ENCODE peak calls at places on chromosomes 12 and 14, in five cellular contexts. N, Z, H, I and C are unnamed samples. For H3K9me3, the result is how much of the 10 kb centered on the place peaks cover.

GRCh38 chr12:70829070-70829469 is 91.5 kb downstream of the PTPRR start:
- DNase-seq in I (no peak), Z (no peak), N (no peak), H (no peak), C (no peak)

GRCh38 chr12:96026331-96026730 is 9.1 kb downstream of the LTA4H start:
- DNase-seq in H (no peak), Z (no peak), I (no peak), N (no peak), C (no peak)

GRCh38 chr12:11906284-11906935 is 164.3 kb upstream of the BCL2L14 start:
- DNase-seq in Z (peak), H (no peak), I (no peak), N (no peak), C (no peak)

GRCh38 chr12:3105690-3106479 is 28.7 kb downstream of the TSPAN9 start:
- DNase-seq in Z (no peak), N (no peak), I (peak), H (no peak), C (no peak)

GRCh38 chr12:111330800-111331752 is 37.8 kb downstream of the PHETA1 start:
- DNase-seq in H (no peak), N (no peak), Z (peak), I (no peak), C (no peak)

GRCh38 chr12:13661005-13661887 is 320.2 kb downstream of the GRIN2B start:
- DNase-seq in Z (peak), H (peak), I (peak), N (no peak), C (peak)

GRCh38 chr12:77728018-77728417 is 102.7 kb upstream of the NAV3 start:
- DNase-seq in N (no peak), H (no peak), I (no peak), Z (no peak), C (no peak)

GRCh38 chr12:89833337-89834252 is 125.0 kb upstream of the ATP2B1 start:
- DNase-seq in I (no peak), H (no peak), Z (peak), N (no peak), C (no peak)

GRCh38 chr14:71574976-71575375 is 357.3 kb upstream of the RGS6 start:
- DNase-seq in H (no peak), I (no peak), N (no peak), Z (peak), C (no peak)

GRCh38 chr12:114729731-114730130 is 45.8 kb upstream of the TBX3 start:
- DNase-seq in N (no peak), Z (peak), H (no peak), I (no peak), C (no peak)

GRCh38 chr12:47414511-47414910 is 291.3 kb downstream of the RPAP3 start:
- DNase-seq in H (no peak), Z (no peak), N (no peak), I (no peak), C (no peak)

GRCh38 chr12:47216150-47216677 is 136.5 kb upstream of the AMIGO2 start:
- DNase-seq in I (no peak), Z (no peak), H (no peak), N (peak), C (no peak)

GRCh38 chr12:64900540-64900939 is 76.1 kb downstream of the TBC1D30 start:
- DNase-seq in I (no peak), N (no peak), H (no peak), Z (peak), C (no peak)

GRCh38 chr14:97757491-97757890 is 960.3 kb downstream of the VRK1 start:
- DNase-seq in H (no peak), I (no peak), N (no peak), Z (no peak), C (no peak)

GRCh38 chr12:2284857-2285256 is 232.1 kb downstream of the CACNA1C start:
- DNase-seq in I (peak), N (peak), H (peak), Z (peak), C (peak)

GRCh38 chr12:49662998-49663843 is 39.9 kb downstream of the PRPF40B start:
- DNase-seq in N (peak), H (peak), Z (peak), I (peak), C (peak)

GRCh38 chr12:102567031-102567985 is 86.9 kb upstream of the IGF1 start:
- DNase-seq in I (no peak), H (no peak), N (no peak), Z (peak), C (no peak)

GRCh38 chr12:124296295-124296915 is 1.5 kb downstream of the RFLNA start:
- DNase-seq in N (peak), I (no peak), Z (no peak), H (no peak), C (peak)

GRCh38 chr12:94204647-94205247 is 56.4 kb downstream of the PLXNC1 start:
- DNase-seq in I (no peak), Z (no peak), H (no peak), N (no peak), C (no peak)

GRCh38 chr12:82810568-82810967 is 123.9 kb downstream of the TMTC2 start:
- DNase-seq in H (no peak), Z (no peak), N (no peak), I (no peak), C (no peak)

GRCh38 chr12:48017496-48017895 is 13.2 kb upstream of the COL2A1 start:
- DNase-seq in H (no peak), Z (no peak), I (no peak), N (no peak), C (no peak)

GRCh38 chr14:94897092-94897491 is 127.2 kb upstream of the GSC start:
- DNase-seq in H (peak), I (no peak), N (no peak), Z (no peak), C (no peak)

GRCh38 chr12:43444940-43445564 is 107.0 kb downstream of the ADAMTS20 start:
- DNase-seq in I (no peak), Z (peak), N (no peak), H (no peak), C (no peak)

GRCh38 chr12:131370791-131371579 is 339.9 kb upstream of the SFSWAP start:
- DNase-seq in I (no peak), Z (no peak), H (peak), N (no peak), C (peak)

GRCh38 chr12:89450922-89451321 is 73.7 kb downstream of the GALNT4 start:
- DNase-seq in I (no peak), H (no peak), N (no peak), Z (peak), C (no peak)

GRCh38 chr12:67442347-67442841 is 173.2 kb downstream of the CAND1 start:
- DNase-seq in I (peak), H (no peak), N (no peak), Z (no peak), C (no peak)

GRCh38 chr14:84254205-84254788 is 1275.6 kb upstream of the FLRT2 start:
- DNase-seq in H (no peak), I (no peak), Z (no peak), N (no peak), C (peak)

GRCh38 chr14:23571701-23572523 is 4.3 kb upstream of the AP1G2 start:
- DNase-seq in Z (no peak), H (peak), I (no peak), N (no peak), C (no peak)

GRCh38 chr12:65585648-65586420 is 238.4 kb upstream of the HMGA2 start:
- DNase-seq in Z (no peak), N (no peak), H (no peak), I (no peak), C (no peak)

GRCh38 chr14:54727929-54728328 is 161.0 kb downstream of the SAMD4A start:
- DNase-seq in N (no peak), Z (no peak), I (no peak), H (peak), C (no peak)

GRCh38 chr14:61452452-61452851 is 131.1 kb downstream of the PRKCH start:
- DNase-seq in I (no peak), H (no peak), Z (no peak), N (no peak), C (no peak)

GRCh38 chr14:94113490-94113889 is 3.0 kb downstream of the IFI27 start:
- DNase-seq in N (no peak), Z (peak), H (peak), I (peak), C (peak)

GRCh38 chr12:76866726-76867125 is 12.1 kb downstream of the CSRP2 start:
- DNase-seq in Z (peak), I (no peak), H (no peak), N (no peak), C (no peak)

GRCh38 chr14:69281450-69282169 is 21.7 kb downstream of the GALNT16 start:
- DNase-seq in H (no peak), N (no peak), I (peak), Z (peak), C (no peak)

GRCh38 chr12:84727964-84728363 is 184.6 kb downstream of the SLC6A15 start:
- DNase-seq in N (no peak), I (no peak), Z (no peak), H (no peak), C (no peak)

GRCh38 chr12:53097564-53098353 is at the start of gene IGFBP6:
- DNase-seq in N (peak), H (peak), Z (peak), I (peak), C (peak)
- H3K9me3 ChIP-seq in N (under half), H (under half), Z (under half), I (under half), C (under half)

DNA sequence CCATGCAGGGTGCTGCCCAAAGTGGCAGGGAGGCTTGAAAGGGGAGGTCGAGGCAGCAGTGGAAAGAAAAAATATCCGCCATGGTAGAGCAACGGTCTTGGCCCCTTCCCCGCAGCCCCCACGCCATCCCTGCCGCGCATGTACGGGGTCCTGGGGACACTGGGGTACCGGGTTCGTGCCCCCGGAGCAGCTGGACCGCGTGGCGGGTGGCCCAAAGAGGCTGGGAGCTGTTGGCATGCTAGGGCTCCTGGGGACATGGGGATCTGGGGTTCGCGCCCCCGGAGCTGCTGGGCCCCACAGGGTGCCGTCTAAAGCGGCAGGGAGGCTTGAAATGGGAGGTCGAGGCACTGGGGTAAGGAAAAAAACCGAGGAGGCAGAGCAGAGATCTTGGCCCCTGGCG is 316.5 kb downstream of the ALG10 start:
- DNase-seq in N (no peak), I (no peak), H (no peak), Z (no peak), C (no peak)
- TF ChIP-seq POLR2A in N (no peak), I (no peak), H (no peak), Z (no peak), C (no peak)

DNA sequence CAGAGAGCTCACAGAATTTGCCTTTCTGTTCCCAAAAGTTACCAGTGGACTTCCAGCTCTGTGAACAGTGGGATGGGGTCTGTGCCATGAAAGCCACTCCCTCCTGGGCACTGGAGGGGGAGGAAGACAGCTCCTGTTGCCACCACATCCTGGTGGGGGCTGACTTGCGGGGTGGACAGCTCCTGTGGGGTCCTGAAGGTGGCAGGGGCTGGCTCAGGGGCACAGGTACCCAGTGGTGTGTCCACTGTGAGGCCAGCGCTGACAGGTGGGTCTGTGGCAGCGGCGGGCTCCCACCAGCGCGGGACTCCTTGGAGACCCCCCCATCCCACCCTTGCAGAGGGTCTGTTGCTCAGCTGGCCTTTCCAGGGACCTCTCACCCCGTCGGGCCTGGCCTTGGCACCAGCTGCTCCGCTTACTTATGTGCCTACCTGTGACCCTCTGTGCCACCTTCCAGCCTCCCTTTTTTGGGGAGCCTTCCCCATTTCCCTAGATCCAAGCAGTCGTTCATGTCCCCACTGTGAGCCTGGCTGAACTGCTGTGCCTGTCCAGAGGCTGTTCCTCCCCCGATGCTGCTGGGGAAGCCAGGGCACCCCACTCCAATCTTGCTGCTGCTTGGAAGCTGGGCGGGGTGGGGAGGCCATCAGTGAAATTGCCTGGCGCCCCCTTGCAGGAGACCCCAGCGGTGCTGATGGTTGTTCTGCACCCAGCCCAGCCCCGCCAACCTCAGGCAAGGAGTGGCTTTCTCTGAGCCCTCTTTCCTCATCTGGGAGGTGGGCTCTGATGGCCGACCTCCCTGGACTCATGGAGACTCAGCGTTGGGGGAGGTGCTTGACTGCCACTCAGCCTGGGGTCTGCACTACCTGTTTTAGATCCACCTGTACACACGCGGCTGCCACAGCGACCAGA is 2.2 kb downstream of the TEDC1 start:
- DNase-seq in H (peak), Z (no peak), I (no peak), N (peak), C (no peak)
- TF ChIP-seq CTCF in H (no peak), Z (no peak), I (no peak), N (no peak), C (no peak)

DNA sequence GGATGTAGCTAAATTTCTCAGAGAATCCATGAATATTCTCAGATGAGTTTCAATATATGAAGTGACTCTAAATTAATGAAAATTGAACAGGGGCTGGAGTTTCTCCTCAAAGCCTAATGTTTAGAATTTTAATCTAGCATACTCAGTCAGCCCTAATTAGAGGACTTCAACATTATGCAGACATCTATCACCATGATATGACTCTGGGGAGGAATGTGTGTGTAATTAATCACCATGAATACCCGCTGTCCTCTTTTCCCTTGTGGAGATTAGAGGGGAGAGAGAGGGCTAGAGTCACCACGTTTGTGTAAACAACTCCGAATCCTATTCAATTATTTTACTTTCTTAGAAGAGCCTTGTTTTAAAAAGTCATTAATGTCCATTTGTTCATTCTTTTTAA is 698.6 kb upstream of the MDGA2 start:
- DNase-seq in I (no peak), H (no peak), N (no peak), Z (no peak), C (no peak)
- H3K9me3 ChIP-seq in I (under half), H (under half), N (under half), Z (under half), C (under half)

GRCh38 chr14:103707329-103708263 is 7.7 kb downstream of the XRCC3 start:
- DNase-seq in I (no peak), Z (no peak), H (no peak), N (no peak), C (no peak)

GRCh38 chr14:103705524-103706284 is 9.5 kb downstream of the XRCC3 start:
- DNase-seq in Z (no peak), H (no peak), I (no peak), N (peak), C (peak)

GRCh38 chr14:103708750-103709187 is 6.5 kb downstream of the XRCC3 start:
- DNase-seq in Z (no peak), I (no peak), H (peak), N (no peak), C (no peak)

GRCh38 chr14:103705158-103705523 is 10.1 kb downstream of the XRCC3 start:
- DNase-seq in N (peak), Z (no peak), H (peak), I (peak), C (peak)

DNA sequence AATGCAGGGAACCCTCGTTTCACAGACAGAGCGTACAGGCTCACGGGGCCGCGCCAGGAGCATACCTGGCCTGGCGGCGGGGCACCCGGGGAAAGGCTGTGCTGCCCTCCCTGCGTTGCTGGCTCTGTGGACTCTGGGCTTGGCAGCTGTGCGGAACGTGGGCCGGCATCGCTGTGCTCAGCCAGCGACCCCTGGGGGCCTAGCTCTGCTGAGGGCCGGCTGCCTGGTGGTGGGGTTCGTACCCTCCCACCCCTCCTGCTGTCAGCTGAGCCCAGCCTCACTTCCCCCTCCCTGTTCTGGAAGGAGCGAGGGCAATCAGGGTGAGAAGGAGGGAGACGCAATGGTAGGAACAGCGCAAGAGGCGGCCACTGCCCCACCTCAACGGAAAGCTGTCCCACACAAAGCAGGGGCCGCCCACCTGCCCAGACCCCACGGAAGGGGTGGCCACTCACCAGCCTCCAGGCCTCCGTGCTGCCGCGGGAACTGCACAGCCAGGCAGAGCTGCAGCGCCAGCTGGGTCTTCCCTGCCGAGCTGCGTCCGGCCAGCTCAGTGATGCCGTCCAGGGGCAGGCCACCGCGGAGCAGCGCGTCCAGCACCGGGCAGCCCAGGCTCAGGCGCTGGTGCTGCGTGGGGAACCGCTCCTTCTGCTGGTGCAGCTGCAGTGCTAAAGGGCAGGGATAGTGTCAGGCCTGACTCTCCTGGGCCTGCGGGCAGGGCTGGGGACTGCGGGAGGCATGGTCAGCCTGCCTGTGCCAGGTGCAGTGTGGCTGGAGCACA is 8.5 kb downstream of the XRCC3 start:
- DNase-seq in Z (no peak), I (no peak), N (no peak), H (no peak), C (no peak)
- TF ChIP-seq POLR2A in Z (no peak), I (no peak), N (no peak), H (no peak), C (no peak)

GRCh38 chr12:120651821-120652220 is 11.4 kb downstream of the CABP1 start:
- DNase-seq in H (no peak), I (no peak), N (no peak), Z (peak), C (no peak)

GRCh38 chr12:120647375-120647755 is 6.9 kb downstream of the CABP1 start:
- DNase-seq in N (peak), Z (no peak), H (no peak), I (no peak), C (no peak)

GRCh38 chr12:120650249-120650690 is 9.8 kb downstream of the CABP1 start:
- DNase-seq in Z (no peak), N (peak), I (no peak), H (no peak), C (no peak)

GRCh38 chr12:120652671-120653435 is 12.4 kb downstream of the CABP1 start:
- DNase-seq in H (no peak), Z (no peak), I (no peak), N (no peak), C (no peak)

GRCh38 chr12:120649442-120650248 is 9.2 kb downstream of the CABP1 start:
- DNase-seq in Z (peak), I (no peak), N (peak), H (no peak), C (no peak)
- TF ChIP-seq CTCF in Z (no peak), I (peak), N (peak), H (peak), C (no peak)

GRCh38 chr12:69523433-69524330 is 53.5 kb downstream of the FRS2 start:
- DNase-seq in I (peak), N (no peak), Z (no peak), H (no peak), C (no peak)
- H3K9me3 ChIP-seq in I (under half), N (under half), Z (under half), H (under half), C (under half)

GRCh38 chr12:108518716-108519496 is 3.8 kb downstream of the FICD start:
- DNase-seq in Z (no peak), I (no peak), N (no peak), H (no peak), C (no peak)

GRCh38 chr12:108516511-108517275 is 1.6 kb downstream of the FICD start:
- DNase-seq in N (no peak), H (no peak), Z (no peak), I (no peak), C (no peak)

GRCh38 chr12:108519558-108519957 is 4.5 kb downstream of the FICD start:
- DNase-seq in I (no peak), Z (no peak), H (no peak), N (no peak), C (no peak)

GRCh38 chr12:108517288-108518100 is 2.4 kb downstream of the FICD start:
- DNase-seq in H (no peak), I (no peak), N (no peak), Z (no peak), C (no peak)

DNA sequence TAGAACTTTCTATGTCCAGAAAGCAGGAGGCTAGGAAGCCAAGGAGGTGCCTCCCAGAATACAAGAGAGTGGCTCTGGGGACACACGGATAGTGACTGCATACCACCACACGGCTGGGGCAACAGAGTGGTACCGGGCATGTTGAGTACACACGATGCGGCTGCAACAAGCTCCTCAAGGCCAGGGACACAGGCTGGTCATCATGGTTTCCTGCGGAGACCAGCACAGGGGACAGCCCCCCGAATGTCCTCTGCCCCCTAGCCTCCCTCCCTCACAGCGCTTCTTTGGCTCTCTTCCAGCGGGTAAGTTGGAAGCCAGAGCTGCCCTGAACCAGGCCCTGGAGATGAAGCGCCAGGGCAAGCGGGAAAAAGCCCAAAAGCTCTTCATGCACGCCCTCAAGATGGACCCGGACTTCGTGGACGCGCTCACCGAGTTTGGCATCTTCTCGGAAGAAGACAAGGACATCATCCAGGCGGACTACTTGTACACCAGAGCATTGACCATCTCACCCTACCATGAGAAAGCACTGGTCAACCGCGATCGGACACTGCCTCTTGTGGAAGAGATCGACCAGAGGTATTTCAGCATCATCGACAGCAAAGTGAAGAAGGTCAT is 3.1 kb downstream of the FICD start:
- DNase-seq in N (no peak), Z (no peak), I (no peak), H (no peak), C (no peak)
- TF ChIP-seq POLR2A in N (no peak), Z (no peak), I (no peak), H (no peak), C (no peak)